ENCODE peak calls at places on chromosomes 12 and 14, in ten cellular contexts. C is neural progenitor cell, G is adipocyte, H is IMR-90, D is GM23248, Y is astrocyte, T is HCT116, A is MM.1S, B is SK-N-SH, Q is mesendoderm. P is an unnamed sample.

GRCh38 chr12:30926243-30927209 is at the start of gene TSPAN11:
- DNase-seq in C (peak; percentile 97), G (peak; percentile 86), H (peak; percentile 26), D (peak; percentile 81), Y (peak; percentile 31), T (no peak), A (no peak), B (peak; percentile 89), Q (peak; percentile 64), P (no peak)

GRCh38 chr14:54652890-54653201 is 85.9 kb downstream of the SAMD4A start:
- DNase-seq in C (no peak), G (no peak), H (no peak), D (no peak), Y (no peak), T (no peak), A (no peak), B (no peak), Q (peak; percentile 42), P (no peak)

GRCh38 chr12:98516184-98516873 is 939 bp downstream of the TMPO start:
- DNase-seq in C (peak; percentile 89), G (peak; percentile 95), H (peak; percentile 81), D (peak; percentile 94), Y (peak; percentile 56), T (peak; percentile 74), A (peak; percentile 98), B (peak; percentile 80), Q (peak; percentile 93), P (peak; percentile 88)

GRCh38 chr12:177336-177979 is 36.5 kb downstream of the SLC6A12 start:
- DNase-seq in C (no peak), G (no peak), H (no peak), D (no peak), Y (no peak), T (no peak), A (no peak), B (peak; percentile 68), Q (no peak), P (no peak)

GRCh38 chr12:49548822-49549648 is 10.2 kb downstream of the KCNH3 start:
- DNase-seq in C (peak; percentile 75), G (peak; percentile 36), H (no peak), D (peak; percentile 48), Y (no peak), T (no peak), A (no peak), B (peak; percentile 38), Q (peak; percentile 46), P (no peak)

GRCh38 chr14:102592969-102593840 is 756 bp downstream of the RCOR1 start:
- DNase-seq in C (peak; percentile 73), G (peak; percentile 82), H (peak; percentile 26), D (peak; percentile 84), Y (no peak), T (no peak), A (peak; percentile 37), B (peak; percentile 82), Q (peak; percentile 61), P (no peak)

GRCh38 chr12:24764712-24765111 is 184.2 kb downstream of the BCAT1 start:
- DNase-seq in C (no peak), G (no peak), H (no peak), D (no peak), Y (no peak), T (no peak), A (no peak), B (no peak), Q (no peak), P (no peak)

GRCh38 chr12:117579939-117580717 is 218.7 kb upstream of the NOS1 start:
- DNase-seq in C (no peak), G (no peak), H (no peak), D (no peak), Y (no peak), T (no peak), A (no peak), B (no peak), Q (no peak), P (no peak)

GRCh38 chr14:63436286-63437098 is 106.7 kb downstream of the PPP2R5E start:
- DNase-seq in C (no peak), G (no peak), H (no peak), D (no peak), Y (no peak), T (no peak), A (no peak), B (no peak), Q (no peak), P (no peak)

GRCh38 chr12:62629971-62630739 is 163.5 kb downstream of the MON2 start:
- DNase-seq in C (no peak), G (no peak), H (no peak), D (no peak), Y (no peak), T (no peak), A (no peak), B (no peak), Q (no peak), P (no peak)

GRCh38 chr12:131959641-131960589 is 10.2 kb downstream of the EP400 start:
- DNase-seq in C (no peak), G (no peak), H (no peak), D (no peak), Y (no peak), T (no peak), A (no peak), B (peak; percentile 47), Q (no peak), P (no peak)

GRCh38 chr14:59333668-59334067 is 131.5 kb downstream of the GPR135 start:
- DNase-seq in C (no peak), G (peak; percentile 96), H (peak; percentile 95), D (peak; percentile 96), Y (peak; percentile 95), T (no peak), A (no peak), B (no peak), Q (peak; percentile 69), P (peak; percentile 40)

GRCh38 chr12:7042847-7043246 is 17.7 kb upstream of the C1S start:
- DNase-seq in C (peak; percentile 35), G (peak; percentile 45), H (peak; percentile 29), D (peak; percentile 70), Y (no peak), T (peak; percentile 56), A (no peak), B (peak; percentile 41), Q (peak; percentile 61), P (peak; percentile 34)

GRCh38 chr12:52444647-52445595 is 7.0 kb downstream of the KRT6B start:
- DNase-seq in C (no peak), G (no peak), H (no peak), D (peak; percentile 30), Y (peak; percentile 62), T (no peak), A (no peak), B (no peak), Q (no peak), P (no peak)
- H3K9ac ChIP-seq in C (no peak overlapping the region), G (no peak overlapping the region), H (no peak overlapping the region), D (no peak overlapping the region), Y (no peak overlapping the region), T (no peak overlapping the region), A (no peak overlapping the region), B (no peak overlapping the region), Q (no peak overlapping the region), P (no peak overlapping the region)

GRCh38 chr12:32907898-32908476 is 11.4 kb upstream of the PKP2 start:
- DNase-seq in C (no peak), G (no peak), H (no peak), D (no peak), Y (no peak), T (no peak), A (no peak), B (no peak), Q (no peak), P (no peak)

GRCh38 chr12:32907166-32907565 is 10.6 kb upstream of the PKP2 start:
- DNase-seq in C (no peak), G (no peak), H (no peak), D (no peak), Y (no peak), T (no peak), A (no peak), B (no peak), Q (no peak), P (no peak)

GRCh38 chr12:32903763-32904162 is 7.2 kb upstream of the PKP2 start:
- DNase-seq in C (no peak), G (no peak), H (no peak), D (no peak), Y (no peak), T (no peak), A (no peak), B (no peak), Q (no peak), P (no peak)

GRCh38 chr12:32903318-32903717 is 6.7 kb upstream of the PKP2 start:
- DNase-seq in C (no peak), G (no peak), H (no peak), D (no peak), Y (no peak), T (no peak), A (no peak), B (no peak), Q (no peak), P (no peak)

GRCh38 chr12:32906407-32907165 is 10.0 kb upstream of the PKP2 start:
- DNase-seq in C (no peak), G (no peak), H (no peak), D (no peak), Y (no peak), T (no peak), A (peak; percentile 96), B (no peak), Q (no peak), P (peak; percentile 74)
- H3K9ac ChIP-seq in C (no peak overlapping the region), G (no peak overlapping the region), H (no peak overlapping the region), D (no peak overlapping the region), Y (no peak overlapping the region), T (no peak overlapping the region), A (peak overlapping the region; percentile 22), B (no peak overlapping the region), Q (no peak overlapping the region), P (no peak overlapping the region)

GRCh38 chr14:100384277-100384676 is 61.1 kb downstream of the SLC25A47 start:
- DNase-seq in C (no peak), G (no peak), H (no peak), D (no peak), Y (no peak), T (no peak), A (no peak), B (no peak), Q (no peak), P (no peak)
- H3K9ac ChIP-seq in C (no peak overlapping the region), G (no peak overlapping the region), H (no peak overlapping the region), D (no peak overlapping the region), Y (no peak overlapping the region), T (no peak overlapping the region), A (no peak overlapping the region), B (no peak overlapping the region), Q (peak overlapping the region; percentile 33), P (no peak overlapping the region)

GRCh38 chr14:38124496-38124895 is 83.2 kb upstream of the SSTR1 start:
- DNase-seq in C (no peak), G (no peak), H (no peak), D (no peak), Y (no peak), T (no peak), A (no peak), B (no peak), Q (peak; percentile 46), P (no peak)

GRCh38 chr14:38116895-38117294 is 90.8 kb upstream of the SSTR1 start:
- DNase-seq in C (no peak), G (no peak), H (no peak), D (no peak), Y (no peak), T (no peak), A (no peak), B (no peak), Q (no peak), P (no peak)

GRCh38 chr14:38122241-38122640 is 85.5 kb upstream of the SSTR1 start:
- DNase-seq in C (no peak), G (no peak), H (peak; percentile 51), D (peak; percentile 37), Y (no peak), T (no peak), A (no peak), B (no peak), Q (no peak), P (no peak)

GRCh38 chr14:38121280-38121679 is 86.4 kb upstream of the SSTR1 start:
- DNase-seq in C (no peak), G (no peak), H (no peak), D (no peak), Y (no peak), T (no peak), A (no peak), B (no peak), Q (no peak), P (no peak)

GRCh38 chr14:38120109-38120508 is 87.6 kb upstream of the SSTR1 start:
- DNase-seq in C (no peak), G (no peak), H (no peak), D (no peak), Y (no peak), T (no peak), A (no peak), B (no peak), Q (no peak), P (no peak)
- H3K9ac ChIP-seq in C (no peak overlapping the region), G (no peak overlapping the region), H (no peak overlapping the region), D (no peak overlapping the region), Y (no peak overlapping the region), T (no peak overlapping the region), A (no peak overlapping the region), B (no peak overlapping the region), Q (no peak overlapping the region), P (no peak overlapping the region)

P was measured in HepG2.